ENCODE peak calls at places on chromosomes 16 and 17, in four cellular contexts. One of them, this sample, is unnamed.

GRCh38 chr16:66054095-66054494 is 312.4 kb upstream of the CDH5 start:
- DNase-seq in stomach: no peak
- DNase-seq in A549: no peak
- DNase-seq in breast epithelium: no peak
- DNase-seq in this sample: no peak

GRCh38 chr16:83187404-83187803 is 560.6 kb downstream of the CDH13 start:
- DNase-seq in A549: no peak
- DNase-seq in stomach: no peak
- DNase-seq in breast epithelium: no peak
- DNase-seq in this sample: no peak

GRCh38 chr16:73427177-73427576 is 379.2 kb upstream of the ZFHX3 start:
- DNase-seq in stomach: no peak
- DNase-seq in A549: no peak
- DNase-seq in breast epithelium: no peak
- DNase-seq in this sample: no peak

GRCh38 chr17:47882695-47883588 is 13.1 kb upstream of the SP2 start:
- DNase-seq in breast epithelium: no peak
- DNase-seq in A549: no peak
- DNase-seq in stomach: no peak
- DNase-seq in this sample: no peak

GRCh38 chr17:58679263-58680037 is 12.4 kb downstream of the TEX14 start:
- DNase-seq in breast epithelium: no peak
- DNase-seq in stomach: no peak
- DNase-seq in A549: peak; percentile 71
- DNase-seq in this sample: peak; percentile 39

GRCh38 chr17:44279586-44280344 is 11.8 kb upstream of the SLC4A1 start:
- DNase-seq in A549: no peak
- DNase-seq in stomach: peak; percentile 64
- DNase-seq in breast epithelium: peak; percentile 32
- DNase-seq in this sample: no peak

GRCh38 chr17:69141802-69142472 is at the start of gene ABCA6:
- DNase-seq in breast epithelium: no peak
- DNase-seq in stomach: no peak
- DNase-seq in A549: no peak
- DNase-seq in this sample: no peak

GRCh38 chr17:46834846-46835245 is 16.4 kb upstream of the WNT3 start:
- DNase-seq in breast epithelium: no peak
- DNase-seq in A549: no peak
- DNase-seq in stomach: no peak
- DNase-seq in this sample: no peak

GRCh38 chr17:21014498-21014897 is 28.3 kb downstream of the USP22 start:
- DNase-seq in stomach: no peak
- DNase-seq in A549: no peak
- DNase-seq in breast epithelium: no peak
- DNase-seq in this sample: no peak

GRCh38 chr17:74610108-74610507 is 13.4 kb downstream of the CD300E start:
- DNase-seq in breast epithelium: no peak
- DNase-seq in stomach: no peak
- DNase-seq in A549: no peak
- DNase-seq in this sample: no peak

GRCh38 chr17:67995568-67996191 is 589 bp downstream of the C17orf58 start:
- DNase-seq in A549: peak; percentile 19
- DNase-seq in stomach: peak; percentile 28
- DNase-seq in breast epithelium: no peak
- DNase-seq in this sample: no peak

GRCh38 chr16:53781023-53781605 is 77.2 kb downstream of the FTO start:
- DNase-seq in A549: no peak
- DNase-seq in breast epithelium: no peak
- DNase-seq in stomach: no peak
- DNase-seq in this sample: no peak

GRCh38 chr17:60311936-60312335 is 80.0 kb downstream of the USP32 start:
- DNase-seq in breast epithelium: no peak
- DNase-seq in A549: no peak
- DNase-seq in stomach: no peak
- DNase-seq in this sample: no peak

GRCh38 chr16:85617948-85618347 is 4.8 kb downstream of the GSE1 start:
- DNase-seq in stomach: peak; percentile 76
- DNase-seq in breast epithelium: peak; percentile 68
- DNase-seq in A549: no peak
- DNase-seq in this sample: no peak

GRCh38 chr16:23466162-23466885 is 13.3 kb upstream of the COG7 start:
- DNase-seq in breast epithelium: no peak
- DNase-seq in A549: peak; percentile 44
- DNase-seq in stomach: no peak
- DNase-seq in this sample: no peak

GRCh38 chr17:2931901-2932300 is 131.5 kb downstream of the OR1D5 start:
- DNase-seq in stomach: no peak
- DNase-seq in A549: no peak
- DNase-seq in breast epithelium: no peak
- DNase-seq in this sample: no peak

GRCh38 chr17:53462393-53462811 is 360.3 kb upstream of the KIF2B start:
- DNase-seq in breast epithelium: no peak
- DNase-seq in A549: no peak
- DNase-seq in stomach: no peak
- DNase-seq in this sample: no peak

GRCh38 chr17:49200423-49201083 is 9.8 kb downstream of the GNGT2 start:
- DNase-seq in A549: no peak
- DNase-seq in breast epithelium: no peak
- DNase-seq in stomach: no peak
- DNase-seq in this sample: no peak

GRCh38 chr16:14502932-14503741 is 126.9 kb downstream of the PARN start:
- DNase-seq in stomach: no peak
- DNase-seq in A549: no peak
- DNase-seq in breast epithelium: no peak
- DNase-seq in this sample: no peak

GRCh38 chr16:70684146-70685060 is 1.4 kb downstream of the MTSS2 start:
- DNase-seq in stomach: no peak
- DNase-seq in breast epithelium: no peak
- DNase-seq in A549: no peak
- DNase-seq in this sample: no peak

GRCh38 chr17:70225272-70225671 is 55.9 kb downstream of the KCNJ2 start:
- DNase-seq in A549: no peak
- DNase-seq in breast epithelium: no peak
- DNase-seq in stomach: peak; percentile 51
- DNase-seq in this sample: no peak

GRCh38 chr16:66844342-66845079 is at the start of gene CA7:
- DNase-seq in stomach: no peak
- DNase-seq in A549: no peak
- DNase-seq in breast epithelium: no peak
- DNase-seq in this sample: no peak

GRCh38 chr17:34110315-34110714 is 144.8 kb upstream of the CCL2 start:
- DNase-seq in stomach: no peak
- DNase-seq in A549: no peak
- DNase-seq in breast epithelium: no peak
- DNase-seq in this sample: no peak

GRCh38 chr16:88015806-88016140 is 64.5 kb downstream of the BANP start:
- DNase-seq in A549: no peak
- DNase-seq in breast epithelium: no peak
- DNase-seq in stomach: no peak
- DNase-seq in this sample: no peak

GRCh38 chr16:30060354-30061194 is 5.0 kb upstream of the ALDOA start:
- DNase-seq in breast epithelium: peak; percentile 85
- DNase-seq in stomach: no peak
- DNase-seq in A549: no peak
- DNase-seq in this sample: no peak

GRCh38 chr17:48612456-48612853 is 1.6 kb upstream of the HOXB7 start:
- DNase-seq in A549: no peak
- DNase-seq in breast epithelium: no peak
- DNase-seq in stomach: no peak
- DNase-seq in this sample: no peak

GRCh38 chr16:53428681-53429080 is 5.6 kb upstream of the RBL2 start:
- DNase-seq in A549: no peak
- DNase-seq in stomach: no peak
- DNase-seq in breast epithelium: no peak
- DNase-seq in this sample: no peak

GRCh38 chr17:50532452-50533024 is at the start of gene EPN3:
- DNase-seq in A549: no peak
- DNase-seq in breast epithelium: peak; percentile 75
- DNase-seq in stomach: peak; percentile 89
- DNase-seq in this sample: no peak

GRCh38 chr16:86061318-86061695 is 162.3 kb downstream of the IRF8 start:
- DNase-seq in stomach: no peak
- DNase-seq in breast epithelium: no peak
- DNase-seq in A549: no peak
- DNase-seq in this sample: no peak

GRCh38 chr16:12620150-12620549 is 183.5 kb downstream of the CPPED1 start:
- DNase-seq in stomach: no peak
- DNase-seq in breast epithelium: no peak
- DNase-seq in A549: no peak
- DNase-seq in this sample: no peak

GRCh38 chr17:35235917-35236316 is 7.0 kb upstream of the SLFN5 start:
- DNase-seq in breast epithelium: no peak
- DNase-seq in stomach: no peak
- DNase-seq in A549: no peak
- DNase-seq in this sample: no peak

GRCh38 chr17:14840616-14841231 is 424.4 kb downstream of the PMP22 start:
- DNase-seq in A549: no peak
- DNase-seq in breast epithelium: no peak
- DNase-seq in stomach: no peak
- DNase-seq in this sample: no peak

GRCh38 chr17:48618366-48618896 is 3.3 kb upstream of the HOXB8 start:
- DNase-seq in breast epithelium: peak; percentile 84
- DNase-seq in A549: peak; percentile 97
- DNase-seq in stomach: peak; percentile 91
- DNase-seq in this sample: peak; percentile 91

GRCh38 chr17:5500804-5501391 is 14.5 kb downstream of the MIS12 start:
- DNase-seq in breast epithelium: peak; percentile 56
- DNase-seq in A549: peak; percentile 91
- DNase-seq in stomach: peak; percentile 58
- DNase-seq in this sample: peak; percentile 94

GRCh38 chr17:10033982-10034381 is 128.9 kb upstream of the RCVRN start:
- DNase-seq in stomach: no peak
- DNase-seq in breast epithelium: no peak
- DNase-seq in A549: no peak
- DNase-seq in this sample: no peak

GRCh38 chr17:6786618-6787017 is 10.6 kb downstream of the FBXO39 start:
- DNase-seq in stomach: no peak
- DNase-seq in breast epithelium: no peak
- DNase-seq in A549: no peak
- DNase-seq in this sample: no peak

GRCh38 chr16:85420501-85421337 is 192.4 kb upstream of the GSE1 start:
- DNase-seq in A549: peak; percentile 74
- DNase-seq in stomach: peak; percentile 74
- DNase-seq in breast epithelium: no peak
- DNase-seq in this sample: peak; percentile 89

GRCh38 chr17:4733073-4733531 is 1.9 kb downstream of the MED11 start:
- DNase-seq in breast epithelium: no peak
- DNase-seq in stomach: no peak
- DNase-seq in A549: no peak
- DNase-seq in this sample: no peak

GRCh38 chr17:66459811-66460270 is 157.4 kb downstream of the PRKCA start:
- DNase-seq in A549: peak; percentile 94
- DNase-seq in stomach: peak; percentile 48
- DNase-seq in breast epithelium: no peak
- DNase-seq in this sample: no peak

GRCh38 chr17:61307905-61308886 is 91.4 kb upstream of the TBX2 start:
- DNase-seq in A549: peak; percentile 52
- DNase-seq in stomach: no peak
- DNase-seq in breast epithelium: no peak
- DNase-seq in this sample: no peak

DNA sequence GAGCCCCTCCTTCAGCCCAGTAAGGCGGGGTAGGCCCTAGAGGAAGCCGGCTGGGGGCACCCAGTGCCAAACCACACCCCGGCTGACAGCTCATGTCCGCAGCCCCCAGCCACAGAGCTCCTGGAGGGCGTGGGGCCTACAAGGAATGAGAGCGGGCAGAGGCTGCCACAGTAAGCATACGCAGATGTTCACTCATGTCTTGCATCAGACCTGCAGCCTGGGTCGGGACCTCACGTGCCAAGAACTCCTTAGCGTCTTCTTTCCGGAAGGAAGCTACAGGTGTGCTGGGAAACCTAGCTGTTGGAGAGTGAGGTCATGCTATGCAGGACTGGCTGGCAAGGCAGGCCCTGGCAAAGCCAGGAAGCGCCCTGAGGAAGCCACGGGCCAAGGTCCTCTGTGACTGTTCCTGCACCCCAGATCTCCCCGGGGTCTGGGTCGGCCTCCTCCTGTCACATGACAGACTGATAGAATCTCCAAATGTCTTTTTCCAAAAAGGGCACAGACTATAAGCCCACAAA is 1.6 kb downstream of the ZNF598 start:
- DNase-seq in breast epithelium: peak; percentile 75
- DNase-seq in A549: no peak
- DNase-seq in stomach: no peak
- DNase-seq in this sample: no peak
- TF ChIP-seq POLR2A in breast epithelium: no peak
- TF ChIP-seq POLR2A in A549: no peak
- TF ChIP-seq POLR2A in stomach: no peak
- TF ChIP-seq POLR2A in this sample: peak; percentile 31

GRCh38 chr17:43006639-43007551 is at the start of gene IFI35:
- DNase-seq in stomach: peak; percentile 90
- DNase-seq in breast epithelium: peak; percentile 73
- DNase-seq in A549: peak; percentile 80
- DNase-seq in this sample: peak; percentile 74
- TF ChIP-seq POLR2A in stomach: no peak
- TF ChIP-seq POLR2A in breast epithelium: no peak
- TF ChIP-seq POLR2A in A549: peak; percentile 41
- TF ChIP-seq POLR2A in this sample: peak; percentile 75

GRCh38 chr17:8420041-8420934 is 15.4 kb upstream of the NDEL1 start:
- DNase-seq in breast epithelium: peak; percentile 45
- DNase-seq in stomach: peak; percentile 94
- DNase-seq in A549: no peak
- DNase-seq in this sample: no peak
- TF ChIP-seq POLR2A in breast epithelium: no peak
- TF ChIP-seq POLR2A in stomach: no peak
- TF ChIP-seq POLR2A in A549: no peak
- TF ChIP-seq POLR2A in this sample: no peak

GRCh38 chr16:89723279-89724250 is 2.2 kb downstream of the ZNF276 start:
- DNase-seq in breast epithelium: no peak
- DNase-seq in stomach: peak; percentile 45
- DNase-seq in A549: no peak
- DNase-seq in this sample: no peak
- TF ChIP-seq POLR2A in breast epithelium: no peak
- TF ChIP-seq POLR2A in stomach: no peak
- TF ChIP-seq POLR2A in A549: no peak
- TF ChIP-seq POLR2A in this sample: peak; percentile 22

GRCh38 chr16:2982402-2982801 is 2.2 kb upstream of the PKMYT1 start:
- DNase-seq in stomach: no peak
- DNase-seq in A549: no peak
- DNase-seq in breast epithelium: no peak
- DNase-seq in this sample: no peak

GRCh38 chr16:2979669-2980226 is 498 bp downstream of the PKMYT1 start:
- DNase-seq in A549: no peak
- DNase-seq in breast epithelium: no peak
- DNase-seq in stomach: no peak
- DNase-seq in this sample: no peak

GRCh38 chr16:2980227-2981176 is at the start of gene PKMYT1:
- DNase-seq in A549: peak; percentile 98
- DNase-seq in breast epithelium: peak; percentile 83
- DNase-seq in stomach: peak; percentile 94
- DNase-seq in this sample: peak; percentile 100

GRCh38 chr16:2981899-2982250 is 1.6 kb upstream of the PKMYT1 start:
- DNase-seq in breast epithelium: no peak
- DNase-seq in stomach: no peak
- DNase-seq in A549: no peak
- DNase-seq in this sample: no peak

GRCh38 chr16:2981177-2981898 is 1.1 kb upstream of the PKMYT1 start:
- DNase-seq in stomach: no peak
- DNase-seq in breast epithelium: no peak
- DNase-seq in A549: no peak
- DNase-seq in this sample: no peak
- TF ChIP-seq POLR2A in stomach: no peak
- TF ChIP-seq POLR2A in breast epithelium: no peak
- TF ChIP-seq POLR2A in A549: no peak
- TF ChIP-seq POLR2A in this sample: no peak